ENCODE peak calls at places on chromosomes 6 and 20, in four cellular contexts. Q is RKO; U is activated CD4-positive, alpha-beta T cell treated with anti-CD3 and anti-CD28 coated beads, Interleukin-2, amount 50 U/mL, for 48 hours; E is memory B cell. B is an unnamed sample.

GRCh38 chr20:57392512-57393271 is 1.5 kb downstream of the RBM38 start:
- DNase-seq in E (peak; percentile 70), Q (peak; percentile 38), U (peak; percentile 75), B (peak; percentile 91)

GRCh38 chr6:168877821-168878282 is 375.8 kb downstream of the THBS2 start:
- DNase-seq in Q (no peak), U (no peak), E (no peak), B (no peak)

GRCh38 chr6:130381459-130382380 is 15.9 kb downstream of the TMEM200A start:
- DNase-seq in U (no peak), Q (no peak), E (no peak), B (peak; percentile 15)

GRCh38 chr6:35710241-35710847 is 21.6 kb upstream of the FKBP5 start:
- DNase-seq in Q (no peak), U (peak; percentile 43), E (no peak), B (peak; percentile 36)

GRCh38 chr20:53660078-53660909 is 66.7 kb upstream of the ZNF217 start:
- DNase-seq in E (no peak), Q (no peak), U (peak; percentile 52), B (peak; percentile 54)

GRCh38 chr20:53579581-53580375 is 13.9 kb downstream of the ZNF217 start:
- DNase-seq in Q (no peak), E (no peak), U (no peak), B (no peak)

GRCh38 chr6:12160350-12160749 is 129.8 kb upstream of the EDN1 start:
- DNase-seq in E (no peak), U (no peak), Q (no peak), B (no peak)

GRCh38 chr6:45428734-45429133 is 51.0 kb upstream of the SUPT3H start:
- DNase-seq in U (no peak), E (no peak), Q (no peak), B (no peak)

GRCh38 chr6:128233501-128233900 is 286.9 kb downstream of the PTPRK start:
- DNase-seq in E (no peak), Q (no peak), U (no peak), B (no peak)

GRCh38 chr20:61118429-61119224 is 133.4 kb upstream of the CDH4 start:
- DNase-seq in U (no peak), E (no peak), Q (peak; percentile 41), B (no peak)

GRCh38 chr6:24827162-24827561 is 28.4 kb upstream of the ARMH2 start:
- DNase-seq in U (no peak), Q (no peak), E (no peak), B (no peak)

GRCh38 chr20:32961956-32962517 is 42.2 kb downstream of the SUN5 start:
- DNase-seq in Q (no peak), U (no peak), E (no peak), B (no peak)

GRCh38 chr6:98836025-98836961 is 1.9 kb downstream of the POU3F2 start:
- DNase-seq in Q (no peak), U (no peak), E (no peak), B (no peak)

GRCh38 chr20:31896049-31896448 is 25.6 kb downstream of the TTLL9 start:
- DNase-seq in U (no peak), Q (no peak), E (no peak), B (no peak)

GRCh38 chr20:8914421-8914820 is 154.5 kb upstream of the PLCB4 start:
- DNase-seq in E (no peak), Q (no peak), U (no peak), B (no peak)

GRCh38 chr20:6827472-6827871 is 60.0 kb downstream of the BMP2 start:
- DNase-seq in Q (no peak), U (no peak), E (no peak), B (no peak)

GRCh38 chr20:10573273-10573950 is 100.4 kb downstream of the JAG1 start:
- DNase-seq in Q (no peak), E (no peak), U (no peak), B (no peak)

GRCh38 chr6:26597821-26598220 is 1.1 kb downstream of the ABT1 start:
- DNase-seq in E (no peak), Q (no peak), U (no peak), B (no peak)

GRCh38 chr6:36349240-36349639 is 12.6 kb upstream of the BNIP5 start:
- DNase-seq in E (no peak), U (no peak), Q (no peak), B (no peak)

GRCh38 chr6:43964659-43965570 is 162.3 kb downstream of the MRPL14 start:
- DNase-seq in Q (no peak), E (no peak), U (no peak), B (no peak)

GRCh38 chr6:28161410-28162079 is 19.9 kb downstream of the ZKSCAN8 start:
- DNase-seq in U (peak; percentile 82), E (peak; percentile 80), Q (peak; percentile 91), B (peak; percentile 78)

GRCh38 chr6:43308101-43308989 is at the start of gene CRIP3:
- DNase-seq in U (peak; percentile 56), E (peak; percentile 51), Q (no peak), B (peak; percentile 54)

GRCh38 chr6:49606696-49607390 is 29.8 kb downstream of the RHAG start:
- DNase-seq in Q (peak; percentile 89), E (no peak), U (peak; percentile 9), B (peak; percentile 15)

GRCh38 chr6:33698494-33698893 is 13.0 kb downstream of the UQCC2 start:
- DNase-seq in E (no peak), U (no peak), Q (no peak), B (no peak)

GRCh38 chr6:40436685-40437604 is 150.2 kb downstream of the LRFN2 start:
- DNase-seq in U (no peak), E (no peak), Q (peak; percentile 29), B (peak; percentile 4)

GRCh38 chr6:87333591-87334181 is 4.6 kb upstream of the GJB7 start:
- DNase-seq in Q (peak; percentile 31), E (no peak), U (no peak), B (no peak)

GRCh38 chr6:110949679-110950285 is 8.7 kb upstream of the GTF3C6 start:
- DNase-seq in Q (peak; percentile 71), U (no peak), E (no peak), B (no peak)

GRCh38 chr20:32564921-32565734 is 20.0 kb downstream of the NOL4L start:
- DNase-seq in U (no peak), E (no peak), Q (no peak), B (no peak)

GRCh38 chr6:56291278-56291917 is 44.0 kb upstream of the COL21A1 start:
- DNase-seq in E (no peak), U (no peak), Q (no peak), B (no peak)

GRCh38 chr20:17916365-17916996 is 52.1 kb downstream of the SNX5 start:
- DNase-seq in Q (no peak), U (no peak), E (no peak), B (no peak)

GRCh38 chr6:159203304-159204005 is 34.3 kb downstream of the FNDC1 start:
- DNase-seq in E (no peak), Q (peak; percentile 77), U (no peak), B (no peak)

GRCh38 chr6:67458265-67458664 is 1176.8 kb upstream of the ADGRB3 start:
- DNase-seq in Q (no peak), U (no peak), E (no peak), B (no peak)

GRCh38 chr20:11247943-11248475 is 574.2 kb upstream of the JAG1 start:
- DNase-seq in E (no peak), U (no peak), Q (no peak), B (no peak)

GRCh38 chr6:101912266-101912665 is 518.8 kb downstream of the GRIK2 start:
- DNase-seq in U (no peak), Q (no peak), E (no peak), B (no peak)

GRCh38 chr6:37016995-37017394 is 11.5 kb downstream of the FGD2 start:
- DNase-seq in U (no peak), Q (no peak), E (no peak), B (no peak)